ENCODE peak calls at places on chromosome 16, in seven cellular contexts. H is HEK293T; F is CD8-positive, alpha-beta memory T cell; I is stimulated activated CD4-positive, alpha-beta T cell treated with anti-CD3 and anti-CD28 coated beads, Interleukin-4, amount 100 ng/mL, for 24 hours; L is kidney epithelial cell; V is type B pancreatic cell; P is activated T-cell treated with anti-CD3 and anti-CD28 coated beads, Interleukin-2, amount 50 U/mL, for 72 hours. J is an unnamed sample.

GRCh38 chr16:71499775-71500364 is 10.7 kb upstream of the ZNF19 start:
- DNase-seq in H (peak), F (no peak), I (peak), L (no peak), V (no peak), P (peak), J (peak)

GRCh38 chr16:27273670-27274522 is 5.3 kb upstream of the NSMCE1 start:
- DNase-seq in H (no peak), F (no peak), I (peak), L (no peak), V (peak), P (peak), J (peak)

GRCh38 chr16:31701734-31702133 is 171.9 kb upstream of the ZNF267 start:
- DNase-seq in H (no peak), F (no peak), I (no peak), L (no peak), V (no peak), P (no peak), J (no peak)

GRCh38 chr16:29985271-29985811 is 10.1 kb downstream of the HIRIP3 start:
- DNase-seq in H (no peak), F (no peak), I (no peak), L (no peak), V (no peak), P (no peak), J (no peak)

GRCh38 chr16:1500465-1501150 is 7.4 kb downstream of the TELO2 start:
- DNase-seq in H (no peak), F (no peak), I (no peak), L (no peak), V (no peak), P (no peak), J (no peak)

GRCh38 chr16:88700636-88701482 is 5.3 kb downstream of the RNF166 start:
- DNase-seq in H (no peak), F (peak), I (peak), L (peak), V (no peak), P (peak), J (peak)

GRCh38 chr16:77213542-77214108 is 14.4 kb downstream of the SYCE1L start:
- DNase-seq in H (no peak), F (no peak), I (no peak), L (peak), V (no peak), P (no peak), J (no peak)

GRCh38 chr16:19524866-19525723 is 1.4 kb downstream of the CCP110 start:
- DNase-seq in H (no peak), F (no peak), I (no peak), L (no peak), V (no peak), P (no peak), J (no peak)

GRCh38 chr16:88782454-88783390 is 2.3 kb downstream of the PIEZO1 start:
- DNase-seq in H (no peak), F (no peak), I (peak), L (no peak), V (no peak), P (peak), J (peak)

J was measured in stimulated activated naive CD8-positive, alpha-beta T cell treated with anti-CD3 and anti-CD28 coated beads, Interleukin-15, Interleukin-2, amounts not matched to agents 100 U/mL and 50 U/mL, for 24 hours.